ENCODE peak calls at places on chromosomes 5 and 9, in four cellular contexts. Q, W, K and B are unnamed samples.

GRCh38 chr9:69001921-69002320 is 12.0 kb downstream of the PRKACG start:
- DNase-seq in Q (no peak), W (no peak), K (no peak), B (no peak)

GRCh38 chr9:96242829-96243228 is 59.1 kb downstream of the HSD17B3 start:
- DNase-seq in Q (no peak), W (no peak), K (no peak), B (no peak)

GRCh38 chr5:133801955-133802751 is 166.3 kb downstream of the C5orf15 start:
- DNase-seq in Q (no peak), W (peak; percentile 47), K (no peak), B (no peak)

GRCh38 chr5:43702815-43703214 is 99.8 kb downstream of the NNT start:
- DNase-seq in Q (no peak), W (peak; percentile 71), K (no peak), B (no peak)

GRCh38 chr5:178162481-178162880 is 8.8 kb upstream of the NHP2 start:
- DNase-seq in Q (no peak), W (no peak), K (no peak), B (no peak)

GRCh38 chr9:112091805-112092204 is 83.3 kb downstream of the SUSD1 start:
- DNase-seq in Q (no peak), W (peak; percentile 47), K (no peak), B (no peak)

GRCh38 chr9:91900057-91900816 is 49.8 kb downstream of the ROR2 start:
- DNase-seq in Q (no peak), W (peak; percentile 45), K (no peak), B (no peak)

GRCh38 chr9:123893831-123894460 is 36.0 kb downstream of the DENND1A start:
- DNase-seq in Q (no peak), W (peak; percentile 30), K (no peak), B (peak; percentile 2)

GRCh38 chr5:67805666-67806348 is 409.7 kb upstream of the PIK3R1 start:
- DNase-seq in Q (no peak), W (no peak), K (no peak), B (no peak)

GRCh38 chr5:163459888-163460561 is at the start of gene NUDCD2:
- DNase-seq in Q (peak; percentile 94), W (peak; percentile 99), K (peak; percentile 96), B (peak; percentile 98)

GRCh38 chr5:147234825-147235635 is at the start of gene STK32A:
- DNase-seq in Q (no peak), W (peak; percentile 25), K (no peak), B (no peak)

GRCh38 chr9:96246267-96246671 is 55.7 kb downstream of the HSD17B3 start:
- DNase-seq in Q (no peak), W (no peak), K (no peak), B (no peak)

GRCh38 chr9:81430727-81431126 is 258.6 kb downstream of the TLE1 start:
- DNase-seq in Q (no peak), W (no peak), K (no peak), B (no peak)

GRCh38 chr5:172795401-172795977 is 24.5 kb upstream of the DUSP1 start:
- DNase-seq in Q (no peak), W (peak; percentile 100), K (no peak), B (peak; percentile 97)

GRCh38 chr9:18023332-18023731 is 444.5 kb downstream of the SH3GL2 start:
- DNase-seq in Q (no peak), W (peak; percentile 71), K (no peak), B (no peak)

GRCh38 chr5:95872333-95873268 is 50.1 kb upstream of the GLRX start:
- DNase-seq in Q (no peak), W (no peak), K (no peak), B (no peak)

GRCh38 chr5:124902097-124902821 is 155.8 kb upstream of the ZNF608 start:
- DNase-seq in Q (no peak), W (no peak), K (no peak), B (no peak)

GRCh38 chr5:143230676-143230996 is 172.8 kb downstream of the NR3C1 start:
- DNase-seq in Q (no peak), W (no peak), K (no peak), B (no peak)

GRCh38 chr9:89177021-89177400 is 1.6 kb downstream of the SHC3 start:
- DNase-seq in Q (no peak), W (peak; percentile 70), K (no peak), B (no peak)

GRCh38 chr5:1444361-1445189 is 665 bp downstream of the SLC6A3 start:
- DNase-seq in Q (no peak), W (no peak), K (no peak), B (no peak)

GRCh38 chr9:131667576-131667975 is 72.3 kb downstream of the RAPGEF1 start:
- DNase-seq in Q (peak; percentile 69), W (no peak), K (no peak), B (no peak)

GRCh38 chr9:108001219-108001618 is 511.6 kb upstream of the KLF4 start:
- DNase-seq in Q (no peak), W (no peak), K (no peak), B (no peak)

GRCh38 chr5:61333351-61334223 is 1.5 kb downstream of the ZSWIM6 start:
- DNase-seq in Q (no peak), W (peak; percentile 42), K (no peak), B (no peak)

GRCh38 chr9:114791736-114792135 is 14.1 kb downstream of the TNFSF15 start:
- DNase-seq in Q (no peak), W (no peak), K (no peak), B (no peak)

GRCh38 chr5:147901555-147901954 is 4.8 kb downstream of the C5orf46 start:
- DNase-seq in Q (no peak), W (peak; percentile 15), K (no peak), B (no peak)

GRCh38 chr9:96508227-96508940 is 58.4 kb downstream of the HABP4 start:
- DNase-seq in Q (no peak), W (no peak), K (no peak), B (no peak)

GRCh38 chr9:71793386-71794105 is 25.2 kb upstream of the CEMIP2 start:
- DNase-seq in Q (no peak), W (peak; percentile 60), K (no peak), B (peak; percentile 37)

GRCh38 chr5:16465544-16466432 is at the start of gene ZNF622:
- DNase-seq in Q (peak; percentile 90), W (peak; percentile 91), K (peak; percentile 91), B (peak; percentile 63)

GRCh38 chr9:69155341-69156030 is 18.6 kb upstream of the TJP2 start:
- DNase-seq in Q (no peak), W (no peak), K (no peak), B (no peak)

GRCh38 chr5:14178671-14179211 is 35.6 kb downstream of the TRIO start:
- DNase-seq in Q (no peak), W (peak; percentile 74), K (no peak), B (no peak)
- H3K4me3 ChIP-seq in Q (no peak overlapping the region), W (no peak overlapping the region), K (no peak overlapping the region), B (no peak overlapping the region)

GRCh38 chr5:83385812-83386211 is 85.7 kb upstream of the VCAN start:
- DNase-seq in Q (no peak), W (no peak), K (no peak), B (no peak)
- TF ChIP-seq CTCF in Q (no peak), W (no peak), K (no peak), B (no peak)

GRCh38 chr9:76180541-76180940 is 213.7 kb downstream of the RFK start:
- DNase-seq in Q (no peak), W (peak; percentile 80), K (no peak), B (no peak)
- H3K27ac ChIP-seq in Q (no peak overlapping the region), W (no peak overlapping the region), K (no peak overlapping the region), B (no peak overlapping the region)

DNA sequence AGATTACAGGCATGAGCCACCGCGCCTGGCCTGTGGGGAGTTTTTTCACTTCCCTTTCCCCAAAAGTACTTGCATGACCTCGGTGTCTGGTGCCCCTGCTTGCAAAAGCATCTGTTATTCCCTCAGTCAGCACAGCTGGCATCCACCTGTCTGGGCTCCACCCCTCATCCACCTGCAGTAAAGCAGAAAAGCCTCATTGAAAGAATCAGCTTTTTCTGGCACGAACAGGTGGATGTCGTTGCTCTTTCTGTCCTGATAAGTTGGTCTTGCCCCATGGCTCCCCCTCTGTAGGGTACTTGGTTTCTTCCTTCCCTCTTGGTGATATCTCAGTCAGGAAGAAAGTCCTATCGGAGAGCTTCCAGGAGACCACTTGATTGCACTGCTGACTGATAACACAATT is 37.4 kb downstream of the WWC1 start:
- DNase-seq in Q (no peak), W (no peak), K (no peak), B (no peak)
- H3K4me3 ChIP-seq in Q (no peak overlapping the region), W (no peak overlapping the region), K (no peak overlapping the region), B (no peak overlapping the region)

GRCh38 chr9:14316574-14317304 is 2.8 kb upstream of the NFIB start:
- DNase-seq in Q (no peak), W (no peak), K (no peak), B (no peak)

GRCh38 chr9:14315754-14316573 is 2.0 kb upstream of the NFIB start:
- DNase-seq in Q (no peak), W (peak; percentile 84), K (no peak), B (no peak)

GRCh38 chr9:14314424-14314928 is 535 bp upstream of the NFIB start:
- DNase-seq in Q (no peak), W (peak; percentile 98), K (no peak), B (no peak)

GRCh38 chr9:14313951-14314423 is at the start of gene NFIB:
- DNase-seq in Q (no peak), W (peak; percentile 66), K (no peak), B (no peak)

DNA sequence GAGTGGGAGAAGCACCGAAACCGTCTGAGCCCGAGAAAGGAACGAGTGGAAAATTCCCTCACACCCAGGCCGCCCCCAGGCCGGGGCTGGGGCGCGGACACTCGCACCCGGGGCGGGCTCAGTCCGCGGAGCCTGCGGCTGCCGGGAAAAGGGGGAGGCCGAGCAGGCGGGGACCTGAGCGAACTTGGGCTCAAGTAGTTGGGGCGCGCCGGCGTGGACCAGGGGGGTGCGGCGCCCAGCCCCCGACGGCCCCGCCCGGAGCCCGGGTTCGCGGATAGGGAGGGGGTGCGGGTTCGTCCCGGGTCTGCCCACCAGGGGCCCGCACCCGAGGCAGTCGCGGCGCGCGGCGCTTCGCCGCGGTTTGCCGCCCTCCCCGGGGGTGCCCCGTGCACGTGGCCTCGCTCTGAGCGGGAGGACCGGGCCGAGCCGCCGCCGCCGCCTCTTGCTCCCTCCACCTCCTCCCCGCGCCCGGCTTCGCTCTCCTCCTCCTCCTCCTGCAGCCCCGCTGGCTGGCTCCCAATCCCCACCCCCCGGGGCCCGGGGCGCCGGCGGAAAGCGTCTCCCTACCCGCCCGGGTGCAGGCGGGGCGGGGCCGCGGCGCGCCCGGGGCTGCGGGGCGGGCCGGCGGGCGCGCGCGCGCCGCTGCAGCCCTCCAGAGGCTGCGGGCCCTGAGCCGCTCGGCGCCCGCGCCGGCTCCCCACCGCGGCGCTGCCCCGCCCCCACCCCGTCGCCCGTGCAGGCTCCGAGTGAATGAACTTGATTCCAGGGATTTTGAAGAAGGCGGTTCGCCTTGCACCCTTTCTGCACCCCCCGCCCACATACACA is 1.2 kb upstream of the NFIB start:
- DNase-seq in Q (no peak), W (peak; percentile 98), K (no peak), B (no peak)
- TF ChIP-seq CTCF in Q (no peak), W (no peak), K (no peak), B (no peak)